ENCODE peak calls at places on chromosome 21, in four cellular contexts. Y is brain microvascular endothelial cell, G is GM23248, V is tibial nerve. K is an unnamed sample.
A peak's percentile ranks its signal among the peaks of the same experiment; 100 is the strongest.

GRCh38 chr21:31559368-31560119 is 99.9 kb upstream of the SOD1 start:
- DNase-seq in Y (peak; percentile 96), V (peak; percentile 83), G (peak; percentile 94), K (peak; percentile 85)

GRCh38 chr21:28871388-28872015 is 121.2 kb downstream of the LTN1 start:
- DNase-seq in V (no peak), G (peak; percentile 44), Y (peak; percentile 12), K (no peak)

GRCh38 chr21:38861989-38862683 is 56.4 kb downstream of the ETS2 start:
- DNase-seq in Y (no peak), G (no peak), V (no peak), K (no peak)

GRCh38 chr21:15311510-15311909 is 246.7 kb upstream of the NRIP1 start:
- DNase-seq in G (no peak), Y (no peak), V (no peak), K (no peak)

GRCh38 chr21:19321688-19322087 is 918.1 kb upstream of the TMPRSS15 start:
- DNase-seq in G (no peak), V (no peak), Y (no peak), K (no peak)

GRCh38 chr21:46172863-46173528 is 11.3 kb downstream of the SPATC1L start:
- DNase-seq in Y (no peak), G (no peak), V (no peak), K (no peak)

GRCh38 chr21:46325073-46325912 is 1.3 kb downstream of the PCNT start:
- DNase-seq in V (no peak), G (peak; percentile 71), Y (peak; percentile 24), K (no peak)

GRCh38 chr21:30935889-30936168 is 54.4 kb upstream of the KRTAP11-1 start:
- DNase-seq in V (no peak), Y (no peak), G (no peak), K (no peak)

GRCh38 chr21:26659181-26659580 is 86.1 kb upstream of the CYYR1 start:
- DNase-seq in Y (peak; percentile 0), V (no peak), G (no peak), K (no peak)

GRCh38 chr21:16752109-16752508 is 760.7 kb upstream of the CXADR start:
- DNase-seq in Y (no peak), G (no peak), V (no peak), K (no peak)

GRCh38 chr21:39575778-39576177 is 37.0 kb upstream of the B3GALT5 start:
- DNase-seq in Y (no peak), V (no peak), G (no peak), K (no peak)

GRCh38 chr21:28272272-28272992 is 720.2 kb downstream of the LTN1 start:
- DNase-seq in G (peak; percentile 11), V (no peak), Y (peak; percentile 14), K (no peak)

GRCh38 chr21:32413697-32414578 is 1.4 kb downstream of the EVA1C start:
- DNase-seq in Y (no peak), G (peak; percentile 37), V (no peak), K (no peak)

GRCh38 chr21:32304998-32305397 is 6.3 kb downstream of the MRAP start:
- DNase-seq in V (no peak), G (no peak), Y (no peak), K (no peak)

GRCh38 chr21:46297311-46298082 is 11.4 kb downstream of the YBEY start:
- DNase-seq in Y (no peak), G (peak; percentile 60), V (no peak), K (peak; percentile 7)

GRCh38 chr21:20822559-20823133 is 175.6 kb upstream of the NCAM2 start:
- DNase-seq in V (no peak), Y (no peak), G (no peak), K (no peak)

GRCh38 chr21:32726742-32727477 is 903 bp downstream of the SYNJ1 start:
- DNase-seq in V (no peak), G (peak; percentile 54), Y (peak; percentile 7), K (no peak)

GRCh38 chr21:28084951-28085350 is 907.7 kb downstream of the LTN1 start:
- DNase-seq in V (no peak), G (no peak), Y (no peak), K (no peak)

GRCh38 chr21:17334478-17334877 is 178.4 kb upstream of the CXADR start:
- DNase-seq in Y (no peak), G (no peak), V (no peak), K (no peak)

DNA sequence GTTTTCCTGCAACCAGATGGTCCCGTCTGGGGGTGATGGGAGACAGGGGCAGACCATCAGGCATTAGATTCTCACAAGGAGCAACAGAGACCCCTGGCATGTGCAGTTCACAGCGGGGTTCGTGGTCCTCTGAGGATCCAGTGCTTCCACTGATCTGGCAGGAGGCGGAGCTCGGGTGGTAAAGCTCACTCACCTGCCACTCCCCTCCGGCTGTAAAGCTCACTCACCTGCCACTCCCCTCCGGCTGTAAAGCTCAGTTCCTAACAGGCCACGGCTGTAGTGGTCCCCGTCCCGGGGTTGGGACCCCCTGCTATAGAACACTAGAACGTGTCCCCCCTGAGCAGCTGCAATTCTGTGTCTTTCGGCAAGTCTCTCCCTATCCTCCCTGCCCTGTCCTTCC is 4.6 kb downstream of the KRTAP10-12 start:
- DNase-seq in G (no peak), Y (no peak), V (no peak), K (no peak)
- H3K27me3 ChIP-seq in G (peaks cover 69% of the 10 kb centered on the region), Y (peaks cover 78% of the 10 kb centered on the region), V (peaks cover 95% of the 10 kb centered on the region), K (peaks cover 18% of the 10 kb centered on the region)

GRCh38 chr21:41280115-41280919 is 36.3 kb upstream of the FAM3B start:
- DNase-seq in G (peak; percentile 84), Y (no peak), V (no peak), K (no peak)

GRCh38 chr21:41282412-41282811 is 34.2 kb upstream of the FAM3B start:
- DNase-seq in Y (no peak), G (no peak), V (no peak), K (no peak)

GRCh38 chr21:41283211-41283818 is 33.3 kb upstream of the FAM3B start:
- DNase-seq in V (no peak), Y (peak; percentile 65), G (peak; percentile 91), K (peak; percentile 47)
- H3K27me3 ChIP-seq in V (peaks cover 4% of the 10 kb centered on the region), Y (peaks cover 4% of the 10 kb centered on the region), G (peaks cover 4% of the 10 kb centered on the region), K (no peaks in the 10 kb centered on the region)

GRCh38 chr21:34268493-34268892 is 95.3 kb upstream of the KCNE2 start:
- DNase-seq in G (no peak), V (no peak), Y (no peak), K (no peak)

GRCh38 chr21:34271452-34271851 is 92.4 kb upstream of the KCNE2 start:
- DNase-seq in Y (no peak), G (no peak), V (no peak), K (no peak)

GRCh38 chr21:34274001-34274400 is 89.8 kb upstream of the KCNE2 start:
- DNase-seq in V (no peak), G (peak; percentile 68), Y (peak; percentile 30), K (no peak)

GRCh38 chr21:34272321-34272720 is 91.5 kb upstream of the KCNE2 start:
- DNase-seq in V (no peak), G (no peak), Y (no peak), K (no peak)

GRCh38 chr21:34270406-34270805 is 93.4 kb upstream of the KCNE2 start:
- DNase-seq in G (no peak), V (no peak), Y (no peak), K (no peak)
- H3K27me3 ChIP-seq in G (no peaks in the 10 kb centered on the region), V (no peaks in the 10 kb centered on the region), Y (no peaks in the 10 kb centered on the region), K (no peaks in the 10 kb centered on the region)

DNA sequence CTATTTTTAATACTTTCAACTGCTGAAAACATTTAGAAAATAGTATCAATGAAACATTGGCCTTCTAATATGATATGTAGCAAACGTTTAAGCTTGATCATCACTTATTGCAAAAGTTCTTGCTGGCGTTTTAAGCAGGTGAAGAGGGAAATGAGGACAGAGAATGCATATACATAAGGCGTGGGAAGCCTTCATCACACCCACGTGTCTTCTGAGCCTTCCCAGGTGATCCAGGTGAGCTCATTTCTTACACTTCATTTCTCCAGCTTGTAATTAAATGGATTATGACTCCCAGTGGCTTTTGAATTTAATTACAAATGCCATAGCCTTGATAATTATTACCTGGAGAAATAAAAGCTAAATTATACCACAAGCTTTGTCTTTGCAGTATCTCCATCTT is 1973.8 kb downstream of the MRPL39 start:
- DNase-seq in Y (no peak), V (no peak), G (no peak), K (no peak)
- H3K27me3 ChIP-seq in Y (no peaks in the 10 kb centered on the region), V (no peaks in the 10 kb centered on the region), G (no peaks in the 10 kb centered on the region), K (no peaks in the 10 kb centered on the region)

DNA sequence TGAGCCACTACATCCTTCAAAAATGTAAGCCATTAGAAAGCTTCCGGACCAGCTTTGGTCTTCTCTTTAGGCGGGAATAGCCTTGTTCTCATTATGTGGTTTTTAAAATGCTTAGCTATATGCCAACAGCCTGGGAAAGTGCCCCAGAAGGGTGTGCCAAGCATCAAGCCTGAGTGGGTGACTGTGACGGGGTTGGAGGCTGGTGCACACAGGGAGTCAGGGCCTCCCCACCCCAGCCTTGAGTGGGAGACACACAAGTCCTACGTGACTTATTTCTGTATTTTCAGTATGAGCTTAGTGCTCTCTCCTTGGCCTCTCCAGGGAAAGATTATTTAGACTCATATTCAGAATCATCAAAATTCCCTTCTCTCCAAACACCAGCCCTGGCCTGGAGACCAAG is 9.8 kb downstream of the UBASH3A start:
- DNase-seq in V (no peak), Y (no peak), G (no peak), K (no peak)
- H3K27me3 ChIP-seq in V (peaks cover 6% of the 10 kb centered on the region), Y (peaks cover 6% of the 10 kb centered on the region), G (no peaks in the 10 kb centered on the region), K (no peaks in the 10 kb centered on the region)

DNA sequence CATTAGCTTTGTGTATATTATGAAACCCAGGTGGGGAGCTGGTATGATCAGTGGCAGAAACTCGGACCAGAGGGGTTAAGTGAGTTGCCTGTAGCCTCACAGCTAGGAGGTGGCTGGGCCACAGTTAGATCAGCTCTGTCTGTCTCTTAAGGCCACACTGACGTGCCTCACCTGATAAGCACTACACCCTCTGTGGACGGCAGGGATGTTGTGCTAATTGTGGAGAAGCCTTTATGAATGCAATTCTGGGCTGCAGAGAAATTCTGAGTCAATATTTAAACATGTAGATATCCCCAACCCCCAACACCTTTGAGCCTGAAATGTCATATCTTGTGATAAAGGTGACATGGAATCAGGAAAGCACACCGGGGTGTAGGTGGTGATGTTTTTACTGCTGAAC is 88.4 kb downstream of the KCNJ6 start:
- DNase-seq in G (no peak), Y (no peak), V (no peak), K (no peak)
- H3K27me3 ChIP-seq in G (no peaks in the 10 kb centered on the region), Y (no peaks in the 10 kb centered on the region), V (no peaks in the 10 kb centered on the region), K (no peaks in the 10 kb centered on the region)

DNA sequence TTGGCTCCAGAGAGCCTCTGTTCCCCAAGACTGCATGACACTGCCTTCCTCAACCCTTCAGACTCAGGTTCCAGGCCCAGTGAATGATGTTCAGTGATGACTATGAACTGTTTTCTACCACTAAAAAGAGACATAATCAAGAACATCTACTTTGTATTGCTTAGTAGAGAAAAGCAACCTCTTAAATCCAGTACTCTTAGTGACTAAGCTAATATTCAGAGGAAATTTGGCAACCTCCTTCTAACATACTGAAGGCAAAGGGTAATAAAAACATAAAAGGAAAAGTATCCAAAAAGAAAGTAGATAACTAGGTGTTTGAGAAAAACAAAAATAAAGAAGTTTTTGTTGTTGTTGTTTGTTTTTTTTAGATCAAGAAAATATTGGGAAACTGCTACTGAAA is 153.3 kb upstream of the RUNX1 start:
- DNase-seq in Y (no peak), G (peak; percentile 89), V (no peak), K (no peak)
- H3K27me3 ChIP-seq in Y (no peaks in the 10 kb centered on the region), G (no peaks in the 10 kb centered on the region), V (no peaks in the 10 kb centered on the region), K (no peaks in the 10 kb centered on the region)

GRCh38 chr21:36135391-36136094 is 664 bp downstream of the CBR3 start:
- DNase-seq in V (peak; percentile 75), G (peak; percentile 89), Y (peak; percentile 74), K (peak; percentile 76)
- H3K27me3 ChIP-seq in V (no peaks in the 10 kb centered on the region), G (no peaks in the 10 kb centered on the region), Y (no peaks in the 10 kb centered on the region), K (no peaks in the 10 kb centered on the region)

K was measured in naive thymus-derived CD4-positive, alpha-beta T cell.